ENCODE peak calls at places on chromosomes 1 and 21, in eight cellular contexts. D is uterus, L is BE2C, W is fibroblast of lung, J is mesenchymal stem cell, A is cardiac muscle cell, X is SK-N-SH, E is psoas muscle. R is an unnamed sample. For H3K36me3 and H3K9me3, the result is how much of the 10 kb centered on the place peaks cover.

GRCh38 chr1:202201266-202201665 is 7.7 kb downstream of the LGR6 start:
- DNase-seq in X (no peak), E (no peak), D (no peak), L (no peak), W (no peak), J (no peak), A (no peak), R (no peak)

GRCh38 chr1:10947181-10947580 is 65.3 kb upstream of the TARDBP start:
- DNase-seq in A (no peak), X (peak), J (no peak), D (no peak), W (no peak), L (no peak), E (no peak), R (no peak)

GRCh38 chr1:246078126-246078887 is 428.8 kb downstream of the SMYD3 start:
- DNase-seq in D (no peak), L (no peak), J (no peak), W (no peak), A (no peak), X (no peak), E (no peak), R (no peak)

GRCh38 chr1:41349361-41350054 is 11.7 kb upstream of the FOXO6 start:
- DNase-seq in J (no peak), E (no peak), D (peak), A (no peak), X (no peak), W (no peak), L (no peak), R (peak)

GRCh38 chr1:47554082-47554481 is 116.2 kb downstream of the FOXD2 start:
- DNase-seq in E (no peak), W (no peak), X (no peak), J (no peak), L (no peak), D (no peak), A (no peak), R (no peak)

GRCh38 chr21:29610960-29611359 is 312.2 kb downstream of the BACH1 start:
- DNase-seq in A (peak), J (no peak), X (no peak), L (no peak), E (no peak), D (no peak), W (peak), R (no peak)

GRCh38 chr21:43333301-43334062 is 93.4 kb downstream of the SIK1 start:
- DNase-seq in E (peak), J (peak), L (no peak), W (peak), D (peak), A (peak), X (no peak), R (no peak)

GRCh38 chr1:180424848-180425457 is 77.4 kb downstream of the ACBD6 start:
- DNase-seq in L (peak), X (no peak), J (peak), D (no peak), E (no peak), W (no peak), A (no peak), R (no peak)

GRCh38 chr1:62356257-62356835 is 37.1 kb upstream of the KANK4 start:
- DNase-seq in D (no peak), W (peak), L (no peak), X (no peak), J (peak), E (no peak), A (peak), R (no peak)

GRCh38 chr1:203223012-203223775 is 6.3 kb downstream of the CHIT1 start:
- DNase-seq in W (no peak), X (no peak), E (no peak), A (no peak), J (no peak), D (no peak), L (no peak), R (no peak)

GRCh38 chr1:36665478-36666080 is 182.9 kb upstream of the CSF3R start:
- DNase-seq in X (no peak), A (no peak), W (no peak), L (no peak), D (no peak), J (no peak), E (no peak), R (no peak)

GRCh38 chr1:12383786-12384185 is 154.0 kb downstream of the VPS13D start:
- DNase-seq in X (no peak), E (no peak), L (no peak), W (no peak), A (no peak), D (no peak), J (no peak), R (no peak)

GRCh38 chr21:28688381-28688780 is 304.3 kb downstream of the LTN1 start:
- DNase-seq in E (no peak), J (no peak), W (no peak), L (no peak), X (no peak), D (no peak), A (no peak), R (no peak)

GRCh38 chr1:69737527-69738176 is 169.9 kb downstream of the LRRC7 start:
- DNase-seq in W (peak), A (peak), X (peak), E (no peak), D (no peak), J (peak), L (peak), R (no peak)

GRCh38 chr21:42699196-42699595 is 45.8 kb downstream of the PDE9A start:
- DNase-seq in W (no peak), A (no peak), X (no peak), L (no peak), E (no peak), D (no peak), J (no peak), R (no peak)

GRCh38 chr1:59342801-59343575 is 46.1 kb downstream of the FGGY start:
- DNase-seq in E (no peak), D (no peak), X (no peak), W (no peak), J (no peak), L (no peak), A (peak), R (no peak)

GRCh38 chr1:42956739-42957138 is 1.9 kb downstream of the SLC2A1 start:
- DNase-seq in W (no peak), J (no peak), E (no peak), L (no peak), A (no peak), X (no peak), D (no peak), R (no peak)

GRCh38 chr1:42957880-42958487 is 684 bp downstream of the SLC2A1 start:
- DNase-seq in D (peak), E (peak), X (peak), L (peak), J (peak), W (peak), A (peak), R (no peak)

GRCh38 chr1:42955311-42956063 is 3.2 kb downstream of the SLC2A1 start:
- DNase-seq in J (no peak), D (no peak), L (no peak), X (no peak), W (no peak), E (no peak), A (no peak), R (no peak)

GRCh38 chr1:42958488-42959317 is at the start of gene SLC2A1:
- DNase-seq in A (peak), W (peak), J (peak), L (peak), X (peak), E (peak), D (peak), R (no peak)

GRCh38 chr1:42957229-42957879 is 1.3 kb downstream of the SLC2A1 start:
- DNase-seq in A (no peak), W (no peak), J (no peak), D (no peak), X (no peak), E (no peak), L (no peak), R (no peak)
- H3K36me3 ChIP-seq in A (under half), W (under half), J (under half), D (under half), X (under half), E (under half), L (under half), R (under half)

GRCh38 chr1:23021834-23022233 is 2.6 kb downstream of the KDM1A start:
- DNase-seq in J (no peak), D (no peak), E (no peak), W (no peak), L (no peak), A (no peak), X (no peak), R (no peak)
- H3K4me3 ChIP-seq in J (no peak), D (no peak), E (no peak), W (no peak), L (no peak), A (peak), X (peak), R (no peak)

DNA sequence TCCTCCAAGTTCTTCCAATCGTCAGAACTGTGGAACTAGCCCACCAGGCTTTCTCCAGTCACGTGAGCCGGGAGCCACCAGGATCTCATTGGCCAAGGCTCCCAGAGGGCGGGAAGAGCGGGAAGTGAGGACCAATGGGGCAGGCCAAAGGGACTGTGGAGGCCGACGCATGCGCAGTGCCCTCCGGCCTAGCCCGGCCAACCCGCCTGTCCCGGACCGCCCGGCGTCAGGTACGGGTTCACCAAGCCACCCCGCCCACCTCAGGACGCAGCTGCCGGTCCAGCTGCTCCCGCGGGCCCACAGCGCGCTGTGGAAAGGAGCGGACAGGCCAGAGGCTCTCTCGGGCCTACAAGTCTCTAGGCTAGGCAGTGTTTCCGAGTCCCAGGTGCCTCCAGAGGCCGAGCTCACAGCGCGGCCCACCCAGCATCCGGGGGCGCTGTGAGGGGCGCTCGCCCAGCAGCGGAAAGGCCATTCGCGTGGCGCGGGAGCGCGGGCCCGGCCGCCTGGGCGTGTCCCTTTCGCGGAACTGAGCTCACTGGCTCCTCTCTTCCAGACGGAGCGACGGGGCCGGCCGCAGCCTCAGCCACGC is 10.9 kb downstream of the OR14I1 start:
- DNase-seq in J (no peak), L (no peak), X (peak), W (no peak), A (no peak), D (no peak), E (no peak), R (no peak)
- H3K9me3 ChIP-seq in J (under half), L (under half), X (under half), W (under half), A (under half), D (under half), E (under half), R (under half)

GRCh38 chr1:222728746-222729145 is 8.3 kb upstream of the FAM177B start:
- DNase-seq in A (no peak), L (no peak), D (no peak), J (no peak), W (no peak), E (no peak), X (no peak), R (no peak)

GRCh38 chr1:222730866-222731265 is 6.1 kb upstream of the FAM177B start:
- DNase-seq in A (no peak), J (no peak), L (no peak), D (no peak), X (no peak), W (no peak), E (no peak), R (no peak)

GRCh38 chr1:222736470-222736869 is 532 bp upstream of the FAM177B start:
- DNase-seq in W (no peak), E (no peak), D (no peak), X (no peak), A (no peak), L (no peak), J (no peak), R (no peak)

GRCh38 chr1:222734740-222735139 is 2.3 kb upstream of the FAM177B start:
- DNase-seq in E (no peak), L (no peak), X (no peak), W (no peak), A (no peak), D (no peak), J (no peak), R (no peak)

DNA sequence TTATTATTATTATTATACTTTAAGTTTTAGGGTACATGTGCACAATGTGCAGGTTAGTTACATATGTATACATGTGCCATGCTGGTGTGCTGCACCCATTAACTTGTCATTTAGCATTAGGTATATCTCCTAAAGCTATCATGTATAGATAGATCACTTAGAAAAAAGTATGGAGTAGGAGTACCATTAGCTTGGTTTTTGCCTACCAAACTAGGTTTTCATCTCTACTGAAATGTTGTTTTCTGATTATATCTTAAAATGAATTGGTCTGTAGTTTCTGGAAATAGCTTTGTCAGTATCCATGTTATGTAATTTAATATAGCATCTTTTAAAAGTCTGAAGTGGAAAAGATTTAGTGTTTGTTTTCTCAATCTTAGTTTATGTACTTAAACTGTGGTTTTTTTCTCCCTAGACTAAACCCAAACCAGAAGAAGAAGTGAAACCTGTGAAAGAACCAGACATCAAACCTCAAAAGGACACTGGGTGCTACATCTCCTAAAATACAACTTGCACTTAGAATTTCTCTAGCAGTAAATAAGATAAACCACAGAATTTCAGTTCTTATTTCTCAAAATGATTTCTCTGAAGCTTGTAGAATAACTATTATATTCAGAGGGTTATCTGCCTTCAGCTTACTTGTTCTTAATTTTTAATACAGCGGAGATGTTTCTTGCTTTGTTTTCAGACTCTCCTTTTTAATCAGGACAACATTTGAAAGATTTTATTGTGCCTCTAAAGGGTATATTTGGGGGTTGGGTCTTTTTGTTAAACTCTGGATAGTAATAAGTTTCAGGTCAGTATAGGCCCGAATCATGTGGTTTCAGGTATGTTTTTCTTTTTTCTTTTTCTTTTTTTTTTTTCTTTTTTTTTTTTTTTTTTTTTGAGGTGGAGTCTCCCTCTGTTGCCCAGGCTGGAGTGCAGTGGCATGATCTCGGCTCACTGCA is 4.5 kb upstream of the FAM177B start:
- DNase-seq in X (no peak), J (no peak), L (no peak), A (no peak), W (no peak), D (no peak), E (no peak), R (no peak)
- H3K36me3 ChIP-seq in X (half or more), J (half or more), L (under half), A (half or more), W (under half), D (under half), E (under half), R (half or more)